ENCODE peak calls at places on chromosomes 13 and 19, in six cellular contexts. X, T, I, W, E and Y are unnamed samples.

GRCh38 chr13:100098445-100099116 is 9.7 kb downstream of the PCCA start:
- DNase-seq in T (no peak), I (no peak), X (no peak), E (no peak), W (no peak), Y (no peak)

GRCh38 chr19:17762505-17763229 is 11.4 kb downstream of the FCHO1 start:
- DNase-seq in I (no peak), X (no peak), E (no peak), W (peak), T (peak), Y (peak)

GRCh38 chr19:48681127-48681470 is 8.3 kb upstream of the NTN5 start:
- DNase-seq in X (peak), E (no peak), W (no peak), T (peak), I (no peak), Y (peak)

GRCh38 chr13:108985166-108985565 is 355.8 kb downstream of the MYO16 start:
- DNase-seq in X (no peak), W (no peak), I (no peak), E (no peak), T (peak), Y (no peak)

GRCh38 chr19:52739576-52739975 is 4.7 kb upstream of the ZNF611 start:
- DNase-seq in X (no peak), E (no peak), T (no peak), W (no peak), I (no peak), Y (no peak)

GRCh38 chr13:84137292-84137691 is 255.0 kb upstream of the SLITRK1 start:
- DNase-seq in E (peak), X (no peak), I (peak), W (no peak), T (no peak), Y (peak)

GRCh38 chr19:11168568-11168967 is 13.0 kb upstream of the SPC24 start:
- DNase-seq in T (peak), X (peak), E (no peak), I (no peak), W (no peak), Y (no peak)

GRCh38 chr19:17775245-17775927 is 19.6 kb upstream of the B3GNT3 start:
- DNase-seq in I (no peak), W (peak), E (peak), X (no peak), T (peak), Y (peak)

GRCh38 chr13:30429721-30430694 is 7.7 kb downstream of the UBE2L5 start:
- DNase-seq in I (no peak), X (peak), T (peak), W (no peak), E (no peak), Y (peak)

GRCh38 chr13:28819748-28820098 is 416 bp upstream of the MTUS2 start:
- DNase-seq in T (peak), W (peak), E (no peak), X (no peak), I (peak), Y (no peak)

GRCh38 chr19:33722456-33723239 is 74.0 kb upstream of the KCTD15 start:
- DNase-seq in T (no peak), E (no peak), X (no peak), I (no peak), W (no peak), Y (no peak)

GRCh38 chr13:102394158-102395053 is 7.4 kb downstream of the FGF14 start:
- DNase-seq in I (peak), W (peak), E (peak), X (peak), T (peak), Y (no peak)